ENCODE peak calls at places on chromosomes 5 and 9, in four cellular contexts. One of them, this sample, is unnamed.
A peak's percentile ranks its signal among the peaks of the same experiment; 100 is the strongest.

GRCh38 chr5:138054863-138055558 is 22.1 kb upstream of the FAM13B start:
- DNase-seq in neuronal stem cell: peak; percentile 23
- DNase-seq in hepatocyte: no peak
- DNase-seq in stimulated activated naive CD4-positive, alpha-beta T cell treated with Interleukin-2 at 50 U/mL for 16 hours: no peak
- DNase-seq in this sample: no peak

GRCh38 chr9:135329571-135330306 is 149.8 kb upstream of the PPP1R26 start:
- DNase-seq in neuronal stem cell: no peak
- DNase-seq in hepatocyte: no peak
- DNase-seq in stimulated activated naive CD4-positive, alpha-beta T cell treated with Interleukin-2 at 50 U/mL for 16 hours: no peak
- DNase-seq in this sample: no peak

GRCh38 chr5:127572930-127573329 is 55.5 kb downstream of the PRRC1 start:
- DNase-seq in neuronal stem cell: no peak
- DNase-seq in hepatocyte: no peak
- DNase-seq in stimulated activated naive CD4-positive, alpha-beta T cell treated with Interleukin-2 at 50 U/mL for 16 hours: no peak
- DNase-seq in this sample: no peak

GRCh38 chr5:72503888-72504491 is 3.2 kb downstream of the ZNF366 start:
- DNase-seq in neuronal stem cell: no peak
- DNase-seq in hepatocyte: no peak
- DNase-seq in stimulated activated naive CD4-positive, alpha-beta T cell treated with Interleukin-2 at 50 U/mL for 16 hours: no peak
- DNase-seq in this sample: no peak

GRCh38 chr5:111447099-111447498 is 65.2 kb downstream of the STARD4 start:
- DNase-seq in neuronal stem cell: no peak
- DNase-seq in hepatocyte: no peak
- DNase-seq in stimulated activated naive CD4-positive, alpha-beta T cell treated with Interleukin-2 at 50 U/mL for 16 hours: no peak
- DNase-seq in this sample: no peak

GRCh38 chr9:87651431-87651830 is 74.5 kb upstream of the CTSL start:
- DNase-seq in neuronal stem cell: no peak
- DNase-seq in hepatocyte: no peak
- DNase-seq in stimulated activated naive CD4-positive, alpha-beta T cell treated with Interleukin-2 at 50 U/mL for 16 hours: no peak
- DNase-seq in this sample: no peak

GRCh38 chr5:151205411-151205810 is 18.5 kb downstream of the CCDC69 start:
- DNase-seq in neuronal stem cell: no peak
- DNase-seq in hepatocyte: no peak
- DNase-seq in stimulated activated naive CD4-positive, alpha-beta T cell treated with Interleukin-2 at 50 U/mL for 16 hours: no peak
- DNase-seq in this sample: no peak

GRCh38 chr9:3981897-3982296 is 318.0 kb downstream of the GLIS3 start:
- DNase-seq in neuronal stem cell: no peak
- DNase-seq in hepatocyte: no peak
- DNase-seq in stimulated activated naive CD4-positive, alpha-beta T cell treated with Interleukin-2 at 50 U/mL for 16 hours: no peak
- DNase-seq in this sample: no peak

GRCh38 chr9:123812984-123813383 is 116.9 kb downstream of the DENND1A start:
- DNase-seq in neuronal stem cell: no peak
- DNase-seq in hepatocyte: no peak
- DNase-seq in stimulated activated naive CD4-positive, alpha-beta T cell treated with Interleukin-2 at 50 U/mL for 16 hours: no peak
- DNase-seq in this sample: no peak

GRCh38 chr5:32443145-32443540 is 1.4 kb downstream of the ZFR start:
- DNase-seq in neuronal stem cell: no peak
- DNase-seq in hepatocyte: peak; percentile 18
- DNase-seq in stimulated activated naive CD4-positive, alpha-beta T cell treated with Interleukin-2 at 50 U/mL for 16 hours: peak; percentile 18
- DNase-seq in this sample: no peak

GRCh38 chr5:130643321-130643720 is 521.7 kb downstream of the HINT1 start:
- DNase-seq in neuronal stem cell: no peak
- DNase-seq in hepatocyte: no peak
- DNase-seq in stimulated activated naive CD4-positive, alpha-beta T cell treated with Interleukin-2 at 50 U/mL for 16 hours: no peak
- DNase-seq in this sample: no peak

GRCh38 chr5:178872302-178872701 is 12.5 kb downstream of the ZNF354B start:
- DNase-seq in neuronal stem cell: no peak
- DNase-seq in hepatocyte: no peak
- DNase-seq in stimulated activated naive CD4-positive, alpha-beta T cell treated with Interleukin-2 at 50 U/mL for 16 hours: no peak
- DNase-seq in this sample: no peak

GRCh38 chr9:126700903-126701819 is 87.4 kb downstream of the LMX1B start:
- DNase-seq in neuronal stem cell: no peak
- DNase-seq in hepatocyte: no peak
- DNase-seq in stimulated activated naive CD4-positive, alpha-beta T cell treated with Interleukin-2 at 50 U/mL for 16 hours: no peak
- DNase-seq in this sample: no peak

GRCh38 chr5:20023686-20024085 is 35.7 kb upstream of the CDH18 start:
- DNase-seq in neuronal stem cell: no peak
- DNase-seq in hepatocyte: no peak
- DNase-seq in stimulated activated naive CD4-positive, alpha-beta T cell treated with Interleukin-2 at 50 U/mL for 16 hours: no peak
- DNase-seq in this sample: no peak

GRCh38 chr9:18985996-18986395 is 47.0 kb downstream of the SAXO1 start:
- DNase-seq in neuronal stem cell: no peak
- DNase-seq in hepatocyte: no peak
- DNase-seq in stimulated activated naive CD4-positive, alpha-beta T cell treated with Interleukin-2 at 50 U/mL for 16 hours: no peak
- DNase-seq in this sample: no peak

GRCh38 chr5:54360925-54361662 is 50.7 kb upstream of the ARL15 start:
- DNase-seq in neuronal stem cell: no peak
- DNase-seq in hepatocyte: peak; percentile 21
- DNase-seq in stimulated activated naive CD4-positive, alpha-beta T cell treated with Interleukin-2 at 50 U/mL for 16 hours: no peak
- DNase-seq in this sample: no peak

GRCh38 chr5:134477462-134478245 is 47.8 kb upstream of the JADE2 start:
- DNase-seq in neuronal stem cell: no peak
- DNase-seq in hepatocyte: no peak
- DNase-seq in stimulated activated naive CD4-positive, alpha-beta T cell treated with Interleukin-2 at 50 U/mL for 16 hours: no peak
- DNase-seq in this sample: no peak

GRCh38 chr5:176388003-176388340 is 426 bp downstream of the NOP16 start:
- DNase-seq in neuronal stem cell: no peak
- DNase-seq in hepatocyte: peak; percentile 40
- DNase-seq in stimulated activated naive CD4-positive, alpha-beta T cell treated with Interleukin-2 at 50 U/mL for 16 hours: no peak
- DNase-seq in this sample: no peak

GRCh38 chr5:66952153-66952552 is 244.4 kb downstream of the CD180 start:
- DNase-seq in neuronal stem cell: no peak
- DNase-seq in hepatocyte: no peak
- DNase-seq in stimulated activated naive CD4-positive, alpha-beta T cell treated with Interleukin-2 at 50 U/mL for 16 hours: no peak
- DNase-seq in this sample: no peak

GRCh38 chr9:21096172-21096900 is 18.6 kb upstream of the IFNB1 start:
- DNase-seq in neuronal stem cell: no peak
- DNase-seq in hepatocyte: no peak
- DNase-seq in stimulated activated naive CD4-positive, alpha-beta T cell treated with Interleukin-2 at 50 U/mL for 16 hours: peak; percentile 18
- DNase-seq in this sample: no peak

GRCh38 chr5:55622460-55622859 is 87.7 kb upstream of the PLPP1 start:
- DNase-seq in neuronal stem cell: no peak
- DNase-seq in hepatocyte: no peak
- DNase-seq in stimulated activated naive CD4-positive, alpha-beta T cell treated with Interleukin-2 at 50 U/mL for 16 hours: no peak
- DNase-seq in this sample: no peak

GRCh38 chr9:122005597-122005996 is 87.5 kb downstream of the TTLL11 start:
- DNase-seq in neuronal stem cell: no peak
- DNase-seq in hepatocyte: peak; percentile 31
- DNase-seq in stimulated activated naive CD4-positive, alpha-beta T cell treated with Interleukin-2 at 50 U/mL for 16 hours: no peak
- DNase-seq in this sample: peak; percentile 51

GRCh38 chr9:136342191-136343120 is 15.1 kb downstream of the GPSM1 start:
- DNase-seq in neuronal stem cell: peak; percentile 94
- DNase-seq in hepatocyte: peak; percentile 91
- DNase-seq in stimulated activated naive CD4-positive, alpha-beta T cell treated with Interleukin-2 at 50 U/mL for 16 hours: no peak
- DNase-seq in this sample: peak; percentile 92

GRCh38 chr5:142675211-142675599 is 10.7 kb downstream of the FGF1 start:
- DNase-seq in neuronal stem cell: no peak
- DNase-seq in hepatocyte: no peak
- DNase-seq in stimulated activated naive CD4-positive, alpha-beta T cell treated with Interleukin-2 at 50 U/mL for 16 hours: no peak
- DNase-seq in this sample: no peak

GRCh38 chr5:83564069-83564749 is 92.7 kb downstream of the VCAN start:
- DNase-seq in neuronal stem cell: peak; percentile 21
- DNase-seq in hepatocyte: peak; percentile 58
- DNase-seq in stimulated activated naive CD4-positive, alpha-beta T cell treated with Interleukin-2 at 50 U/mL for 16 hours: no peak
- DNase-seq in this sample: no peak

GRCh38 chr9:20240498-20240897 is 381.8 kb downstream of the MLLT3 start:
- DNase-seq in neuronal stem cell: no peak
- DNase-seq in hepatocyte: no peak
- DNase-seq in stimulated activated naive CD4-positive, alpha-beta T cell treated with Interleukin-2 at 50 U/mL for 16 hours: no peak
- DNase-seq in this sample: no peak

GRCh38 chr5:94849821-94850736 is 231.6 kb downstream of the SLF1 start:
- DNase-seq in neuronal stem cell: peak; percentile 52
- DNase-seq in hepatocyte: peak; percentile 61
- DNase-seq in stimulated activated naive CD4-positive, alpha-beta T cell treated with Interleukin-2 at 50 U/mL for 16 hours: no peak
- DNase-seq in this sample: no peak

GRCh38 chr9:5435912-5436311 is 1.8 kb downstream of the PLGRKT start:
- DNase-seq in neuronal stem cell: no peak
- DNase-seq in hepatocyte: no peak
- DNase-seq in stimulated activated naive CD4-positive, alpha-beta T cell treated with Interleukin-2 at 50 U/mL for 16 hours: no peak
- DNase-seq in this sample: no peak

GRCh38 chr5:139389701-139390638 is at the start of gene MZB1:
- DNase-seq in neuronal stem cell: no peak
- DNase-seq in hepatocyte: no peak
- DNase-seq in stimulated activated naive CD4-positive, alpha-beta T cell treated with Interleukin-2 at 50 U/mL for 16 hours: peak; percentile 60
- DNase-seq in this sample: peak; percentile 57

GRCh38 chr5:80453372-80453771 is 34.5 kb upstream of the FAM151B start:
- DNase-seq in neuronal stem cell: no peak
- DNase-seq in hepatocyte: no peak
- DNase-seq in stimulated activated naive CD4-positive, alpha-beta T cell treated with Interleukin-2 at 50 U/mL for 16 hours: no peak
- DNase-seq in this sample: no peak

GRCh38 chr5:138653502-138653901 is 78.3 kb upstream of the HSPA9 start:
- DNase-seq in neuronal stem cell: no peak
- DNase-seq in hepatocyte: peak; percentile 46
- DNase-seq in stimulated activated naive CD4-positive, alpha-beta T cell treated with Interleukin-2 at 50 U/mL for 16 hours: no peak
- DNase-seq in this sample: no peak